ENCODE peak calls at places on chromosomes 1 and 21, in five cellular contexts. R, B, W, Y and O are unnamed samples.
A peak's percentile ranks its signal among the peaks of the same experiment; 100 is the strongest.

GRCh38 chr1:103156966-103157365 is 48.6 kb upstream of the COL11A1 start:
- DNase-seq in R (peak; percentile 81), B (no peak), W (no peak), Y (no peak), O (no peak)

GRCh38 chr1:23421752-23422312 is 2.7 kb downstream of the TCEA3 start:
- DNase-seq in R (peak; percentile 49), B (no peak), W (no peak), Y (no peak), O (no peak)

GRCh38 chr1:47786301-47786700 is 210.9 kb downstream of the TRABD2B start:
- DNase-seq in R (no peak), B (no peak), W (no peak), Y (no peak), O (no peak)

GRCh38 chr21:14078746-14079375 is 131.9 kb downstream of the LIPI start:
- DNase-seq in R (no peak), B (no peak), W (no peak), Y (no peak), O (no peak)

GRCh38 chr1:166086113-166086908 is 80.5 kb downstream of the FAM78B start:
- DNase-seq in R (no peak), B (no peak), W (no peak), Y (no peak), O (no peak)

GRCh38 chr1:176765608-176766007 is 302.6 kb downstream of the PAPPA2 start:
- DNase-seq in R (no peak), B (no peak), W (no peak), Y (no peak), O (no peak)

GRCh38 chr1:241817331-241817792 is 30.6 kb upstream of the EXO1 start:
- DNase-seq in R (peak; percentile 85), B (no peak), W (no peak), Y (no peak), O (no peak)

GRCh38 chr21:46662367-46662654 is 26.8 kb downstream of the PRMT2 start:
- DNase-seq in R (no peak), B (no peak), W (no peak), Y (no peak), O (no peak)

GRCh38 chr1:24558902-24559791 is 3.3 kb downstream of the NCMAP start:
- DNase-seq in R (peak; percentile 88), B (no peak), W (no peak), Y (no peak), O (peak; percentile 77)

GRCh38 chr1:180098242-180098995 is 56.2 kb upstream of the QSOX1 start:
- DNase-seq in R (peak; percentile 79), B (no peak), W (no peak), Y (no peak), O (no peak)

GRCh38 chr1:209685835-209686234 is 10.6 kb downstream of the G0S2 start:
- DNase-seq in R (no peak), B (no peak), W (no peak), Y (no peak), O (no peak)

GRCh38 chr1:17624540-17625256 is 85.2 kb downstream of the ARHGEF10L start:
- DNase-seq in R (peak; percentile 81), B (no peak), W (peak; percentile 8), Y (no peak), O (no peak)

GRCh38 chr1:111196213-111196612 is 4.2 kb downstream of the DENND2D start:
- DNase-seq in R (no peak), B (no peak), W (no peak), Y (no peak), O (no peak)

GRCh38 chr1:197619008-197619640 is 156.2 kb downstream of the DENND1B start:
- DNase-seq in R (peak; percentile 49), B (no peak), W (peak; percentile 23), Y (no peak), O (peak; percentile 47)

GRCh38 chr1:11550664-11551283 is 71.8 kb downstream of the DISP3 start:
- DNase-seq in R (peak; percentile 81), B (no peak), W (no peak), Y (no peak), O (peak; percentile 68)

GRCh38 chr1:40876891-40877290 is 14.7 kb upstream of the CITED4 start:
- DNase-seq in R (peak; percentile 40), B (no peak), W (no peak), Y (no peak), O (no peak)

GRCh38 chr1:211646566-211646965 is 28.9 kb downstream of the NEK2 start:
- DNase-seq in R (no peak), B (no peak), W (no peak), Y (no peak), O (no peak)